ENCODE peak calls at places on chromosomes 1 and 21, in six cellular contexts. T is caudate nucleus, E is AML-193, J is HFF-Myc, C is neural crest cell, W is NCI-H2029. U is an unnamed sample.

GRCh38 chr1:234605983-234606730 is 3.8 kb downstream of the IRF2BP2 start:
- DNase-seq in T (no peak), E (peak), J (no peak), C (no peak), W (peak), U (peak)

GRCh38 chr1:88935522-88936222 is 44.3 kb upstream of the GTF2B start:
- DNase-seq in T (no peak), E (peak), J (peak), C (peak), W (peak), U (no peak)

GRCh38 chr1:15220825-15221431 is 26.1 kb upstream of the FHAD1 start:
- DNase-seq in T (no peak), E (no peak), J (no peak), C (no peak), W (no peak), U (no peak)

GRCh38 chr1:57489342-57490036 is 65.6 kb upstream of the DAB1 start:
- DNase-seq in T (no peak), E (no peak), J (peak), C (no peak), W (no peak), U (no peak)

GRCh38 chr1:45619149-45619921 is 4.5 kb downstream of the CCDC17 start:
- DNase-seq in T (no peak), E (no peak), J (no peak), C (no peak), W (no peak), U (no peak)

GRCh38 chr1:30856260-30856790 is 52.2 kb downstream of the SDC3 start:
- DNase-seq in T (no peak), E (no peak), J (no peak), C (no peak), W (peak), U (peak)

GRCh38 chr1:25054526-25054925 is 124.5 kb upstream of the RUNX3 start:
- DNase-seq in T (no peak), E (no peak), J (no peak), C (no peak), W (no peak), U (no peak)

GRCh38 chr21:25963186-25963585 is 207.4 kb downstream of the APP start:
- DNase-seq in T (no peak), E (no peak), J (no peak), C (no peak), W (peak), U (peak)

GRCh38 chr1:85577421-85578320 is 2.9 kb upstream of the CCN1 start:
- DNase-seq in T (no peak), E (no peak), J (peak), C (no peak), W (no peak), U (no peak)

GRCh38 chr1:232227171-232227740 is 402.7 kb downstream of the SIPA1L2 start:
- DNase-seq in T (no peak), E (no peak), J (no peak), C (no peak), W (no peak), U (peak)

GRCh38 chr1:70915258-70915657 is 132.4 kb downstream of the PTGER3 start:
- DNase-seq in T (no peak), E (no peak), J (no peak), C (no peak), W (no peak), U (no peak)

GRCh38 chr1:175376194-175376593 is 183.6 kb upstream of the KIAA0040 start:
- DNase-seq in T (no peak), E (no peak), J (no peak), C (no peak), W (no peak), U (no peak)

GRCh38 chr1:19676438-19676922 is 11.8 kb downstream of the HTR6 start:
- DNase-seq in T (no peak), E (no peak), J (no peak), C (peak), W (no peak), U (no peak)

GRCh38 chr1:186139706-186140105 is 235.3 kb downstream of the TPR start:
- DNase-seq in T (no peak), E (no peak), J (no peak), C (no peak), W (no peak), U (no peak)

GRCh38 chr1:21217812-21218596 is 41.3 kb upstream of the EIF4G3 start:
- DNase-seq in T (no peak), E (peak), J (no peak), C (peak), W (no peak), U (no peak)

GRCh38 chr1:200490183-200490582 is 80.3 kb upstream of the ZNF281 start:
- DNase-seq in T (no peak), E (no peak), J (no peak), C (no peak), W (no peak), U (no peak)

GRCh38 chr1:206551985-206552325 is 44.6 kb downstream of the RASSF5 start:
- DNase-seq in T (no peak), E (no peak), J (no peak), C (no peak), W (no peak), U (no peak)

GRCh38 chr1:9542425-9542824 is 3.2 kb downstream of the SLC25A33 start:
- DNase-seq in T (no peak), E (peak), J (no peak), C (no peak), W (no peak), U (peak)

GRCh38 chr1:27993241-27993640 is 33.5 kb downstream of the XKR8 start:
- DNase-seq in T (no peak), E (no peak), J (no peak), C (no peak), W (no peak), U (no peak)

GRCh38 chr1:206606867-206607266 is 5.4 kb downstream of the EIF2D start:
- DNase-seq in T (no peak), E (peak), J (peak), C (no peak), W (no peak), U (no peak)

GRCh38 chr21:44351535-44352252 is 1.7 kb upstream of the TRPM2 start:
- DNase-seq in T (no peak), E (no peak), J (no peak), C (no peak), W (no peak), U (no peak)

GRCh38 chr1:10252508-10252907 is 42.1 kb downstream of the KIF1B start:
- DNase-seq in T (no peak), E (no peak), J (no peak), C (no peak), W (no peak), U (no peak)

GRCh38 chr1:202599669-202600431 is 110.4 kb downstream of the SYT2 start:
- DNase-seq in T (no peak), E (peak), J (no peak), C (peak), W (no peak), U (no peak)

GRCh38 chr1:234999513-234999940 is 129.1 kb downstream of the TOMM20 start:
- DNase-seq in T (no peak), E (no peak), J (no peak), C (no peak), W (no peak), U (no peak)

GRCh38 chr1:95233321-95233736 is 681 bp upstream of the RWDD3 start:
- DNase-seq in T (peak), E (no peak), J (no peak), C (no peak), W (no peak), U (no peak)

GRCh38 chr1:183093821-183094287 is 70.6 kb downstream of the LAMC1 start:
- DNase-seq in T (no peak), E (no peak), J (peak), C (no peak), W (no peak), U (no peak)

GRCh38 chr21:41848533-41848932 is 30.6 kb downstream of the PRDM15 start:
- DNase-seq in T (no peak), E (no peak), J (no peak), C (no peak), W (no peak), U (no peak)

GRCh38 chr1:212481438-212481767 is 48.7 kb downstream of the NENF start:
- DNase-seq in T (no peak), E (no peak), J (no peak), C (no peak), W (no peak), U (no peak)

GRCh38 chr1:28449904-28450303 is 55.9 kb upstream of the RCC1 start:
- DNase-seq in T (no peak), E (no peak), J (no peak), C (no peak), W (no peak), U (no peak)

GRCh38 chr21:44752701-44753235 is 41.4 kb upstream of the TSPEAR start:
- DNase-seq in T (no peak), E (no peak), J (no peak), C (no peak), W (peak), U (peak)